ENCODE peak calls at places on chromosomes 4 and X, in eight cellular contexts. One of them, this sample, is unnamed.

GRCh38 chr4:180150818-180151217 is 2092.4 kb upstream of the TENM3 start:
- DNase-seq in prostate gland: no peak
- DNase-seq in HepG2: no peak
- DNase-seq in transverse colon: no peak
- DNase-seq in HCT116: peak; percentile 8
- DNase-seq in sigmoid colon: no peak
- DNase-seq in K562: no peak
- DNase-seq in stomach: no peak
- DNase-seq in this sample: no peak

GRCh38 chr4:34679228-34679627 is 1565.1 kb downstream of the ARAP2 start:
- DNase-seq in prostate gland: no peak
- DNase-seq in HepG2: no peak
- DNase-seq in transverse colon: no peak
- DNase-seq in HCT116: no peak
- DNase-seq in sigmoid colon: no peak
- DNase-seq in K562: no peak
- DNase-seq in stomach: no peak
- DNase-seq in this sample: no peak

GRCh38 chr4:44760142-44760898 is 34.0 kb upstream of the GNPDA2 start:
- DNase-seq in prostate gland: no peak
- DNase-seq in HepG2: peak; percentile 7
- DNase-seq in transverse colon: no peak
- DNase-seq in HCT116: peak; percentile 19
- DNase-seq in sigmoid colon: no peak
- DNase-seq in K562: peak; percentile 13
- DNase-seq in stomach: no peak
- DNase-seq in this sample: no peak

GRCh38 chr4:92599044-92599443 is 295.3 kb downstream of the GRID2 start:
- DNase-seq in prostate gland: no peak
- DNase-seq in HepG2: no peak
- DNase-seq in transverse colon: no peak
- DNase-seq in HCT116: no peak
- DNase-seq in sigmoid colon: no peak
- DNase-seq in K562: no peak
- DNase-seq in stomach: no peak
- DNase-seq in this sample: no peak

GRCh38 chrX:39309721-39310152 is 508.5 kb downstream of the MID1IP1 start:
- DNase-seq in prostate gland: no peak
- DNase-seq in HepG2: no peak
- DNase-seq in transverse colon: no peak
- DNase-seq in HCT116: no peak
- DNase-seq in sigmoid colon: no peak
- DNase-seq in K562: no peak
- DNase-seq in stomach: no peak
- DNase-seq in this sample: no peak

GRCh38 chr4:77264826-77265225 is 107.8 kb downstream of the CCNG2 start:
- DNase-seq in prostate gland: no peak
- DNase-seq in HepG2: no peak
- DNase-seq in transverse colon: no peak
- DNase-seq in HCT116: no peak
- DNase-seq in sigmoid colon: no peak
- DNase-seq in K562: no peak
- DNase-seq in stomach: no peak
- DNase-seq in this sample: no peak

GRCh38 chr4:184697956-184698355 is 35.9 kb downstream of the CENPU start:
- DNase-seq in prostate gland: no peak
- DNase-seq in HepG2: no peak
- DNase-seq in transverse colon: no peak
- DNase-seq in HCT116: no peak
- DNase-seq in sigmoid colon: no peak
- DNase-seq in K562: no peak
- DNase-seq in stomach: no peak
- DNase-seq in this sample: no peak

GRCh38 chr4:151665022-151665421 is 95.8 kb downstream of the GATB start:
- DNase-seq in prostate gland: no peak
- DNase-seq in HepG2: no peak
- DNase-seq in transverse colon: no peak
- DNase-seq in HCT116: no peak
- DNase-seq in sigmoid colon: no peak
- DNase-seq in K562: no peak
- DNase-seq in stomach: no peak
- DNase-seq in this sample: no peak

GRCh38 chrX:116490091-116490490 is 27.3 kb upstream of the CT83 start:
- DNase-seq in prostate gland: no peak
- DNase-seq in HepG2: no peak
- DNase-seq in transverse colon: no peak
- DNase-seq in HCT116: no peak
- DNase-seq in sigmoid colon: no peak
- DNase-seq in K562: no peak
- DNase-seq in stomach: no peak
- DNase-seq in this sample: no peak

GRCh38 chrX:143623657-143624056 is 12.2 kb downstream of the SLITRK4 start:
- DNase-seq in prostate gland: no peak
- DNase-seq in HepG2: no peak
- DNase-seq in transverse colon: no peak
- DNase-seq in HCT116: no peak
- DNase-seq in sigmoid colon: no peak
- DNase-seq in K562: no peak
- DNase-seq in stomach: no peak
- DNase-seq in this sample: no peak

GRCh38 chrX:29890646-29891200 is 324.6 kb upstream of the MAGEB2 start:
- DNase-seq in prostate gland: no peak
- DNase-seq in HepG2: no peak
- DNase-seq in transverse colon: no peak
- DNase-seq in HCT116: no peak
- DNase-seq in sigmoid colon: no peak
- DNase-seq in K562: no peak
- DNase-seq in stomach: no peak
- DNase-seq in this sample: no peak

GRCh38 chrX:106905064-106905708 is 2.0 kb upstream of the RIPPLY1 start:
- DNase-seq in prostate gland: no peak
- DNase-seq in HepG2: no peak
- DNase-seq in transverse colon: no peak
- DNase-seq in HCT116: no peak
- DNase-seq in sigmoid colon: no peak
- DNase-seq in K562: no peak
- DNase-seq in stomach: no peak
- DNase-seq in this sample: no peak

GRCh38 chr4:8129136-8129535 is 29.5 kb downstream of the ABLIM2 start:
- DNase-seq in prostate gland: no peak
- DNase-seq in HepG2: no peak
- DNase-seq in transverse colon: no peak
- DNase-seq in HCT116: no peak
- DNase-seq in sigmoid colon: no peak
- DNase-seq in K562: no peak
- DNase-seq in stomach: no peak
- DNase-seq in this sample: no peak

GRCh38 chr4:25861422-25861926 is 1.3 kb downstream of the SEL1L3 start:
- DNase-seq in prostate gland: no peak
- DNase-seq in HepG2: no peak
- DNase-seq in transverse colon: no peak
- DNase-seq in HCT116: no peak
- DNase-seq in sigmoid colon: no peak
- DNase-seq in K562: peak; percentile 31
- DNase-seq in stomach: no peak
- DNase-seq in this sample: no peak

GRCh38 chr4:109559983-109560686 is at the start of gene MCUB:
- DNase-seq in prostate gland: peak; percentile 73
- DNase-seq in HepG2: peak; percentile 69
- DNase-seq in transverse colon: peak; percentile 89
- DNase-seq in HCT116: peak; percentile 73
- DNase-seq in sigmoid colon: peak; percentile 93
- DNase-seq in K562: peak; percentile 86
- DNase-seq in stomach: peak; percentile 79
- DNase-seq in this sample: peak; percentile 80
- TF ChIP-seq POLR2A in prostate gland: peak; percentile 82
- TF ChIP-seq POLR2A in HepG2: no peak
- TF ChIP-seq POLR2A in transverse colon: peak; percentile 44
- TF ChIP-seq POLR2A in HCT116: no peak
- TF ChIP-seq POLR2A in sigmoid colon: no peak
- TF ChIP-seq POLR2A in K562: peak; percentile 37
- TF ChIP-seq POLR2A in stomach: no peak
- TF ChIP-seq POLR2A in this sample: no peak

GRCh38 chr4:153127773-153128494 is 76.3 kb upstream of the TRIM2 start:
- DNase-seq in prostate gland: peak; percentile 90
- DNase-seq in HepG2: peak; percentile 67
- DNase-seq in transverse colon: peak; percentile 88
- DNase-seq in HCT116: peak; percentile 73
- DNase-seq in sigmoid colon: peak; percentile 88
- DNase-seq in K562: peak; percentile 61
- DNase-seq in stomach: peak; percentile 92
- DNase-seq in this sample: peak; percentile 85
- TF ChIP-seq POLR2AphosphoS5 in prostate gland: peak; percentile 54
- TF ChIP-seq POLR2AphosphoS5 in HepG2: no peak
- TF ChIP-seq POLR2AphosphoS5 in transverse colon: no peak
- TF ChIP-seq POLR2AphosphoS5 in HCT116: no peak
- TF ChIP-seq POLR2AphosphoS5 in sigmoid colon: no peak
- TF ChIP-seq POLR2AphosphoS5 in K562: no peak
- TF ChIP-seq POLR2AphosphoS5 in stomach: no peak
- TF ChIP-seq POLR2AphosphoS5 in this sample: no peak

DNA sequence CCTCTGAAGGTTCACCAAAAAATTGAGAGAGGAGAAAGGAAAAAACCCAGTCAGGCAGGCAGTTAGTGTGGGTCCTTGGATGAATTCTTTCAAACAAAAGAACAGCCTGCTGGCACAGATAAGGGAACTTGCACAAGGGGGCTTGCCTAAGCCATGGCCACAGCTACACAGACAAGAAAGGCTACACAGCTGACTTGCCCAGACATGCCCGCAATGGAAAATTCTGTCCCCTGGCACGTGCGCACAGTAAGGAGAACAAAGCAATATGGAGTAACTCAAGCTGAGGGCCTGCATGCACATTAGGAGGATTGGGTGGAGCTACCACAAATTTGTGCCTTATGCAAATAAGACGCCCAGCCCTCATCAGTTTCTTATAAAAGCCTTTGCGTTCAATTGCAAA is 512.5 kb upstream of the HTR2C start:
- DNase-seq in prostate gland: no peak
- DNase-seq in HepG2: no peak
- DNase-seq in transverse colon: no peak
- DNase-seq in HCT116: no peak
- DNase-seq in sigmoid colon: no peak
- DNase-seq in K562: no peak
- DNase-seq in stomach: no peak
- DNase-seq in this sample: no peak
- H3K27me3 ChIP-seq in prostate gland: no peaks in the 10 kb centered on the region
- H3K27me3 ChIP-seq in HepG2: no peaks in the 10 kb centered on the region
- H3K27me3 ChIP-seq in transverse colon: no peaks in the 10 kb centered on the region
- H3K27me3 ChIP-seq in HCT116: no peaks in the 10 kb centered on the region
- H3K27me3 ChIP-seq in sigmoid colon: no peaks in the 10 kb centered on the region
- H3K27me3 ChIP-seq in K562: no peaks in the 10 kb centered on the region
- H3K27me3 ChIP-seq in stomach: no peaks in the 10 kb centered on the region
- H3K27me3 ChIP-seq in this sample: peaks cover 24% of the 10 kb centered on the region

GRCh38 chrX:12955882-12956703 is 18.8 kb upstream of the TMSB4X start:
- DNase-seq in prostate gland: no peak
- DNase-seq in HepG2: peak; percentile 46
- DNase-seq in transverse colon: peak; percentile 69
- DNase-seq in HCT116: peak; percentile 46
- DNase-seq in sigmoid colon: no peak
- DNase-seq in K562: peak; percentile 75
- DNase-seq in stomach: peak; percentile 63
- DNase-seq in this sample: no peak
- TF ChIP-seq POLR2A in prostate gland: no peak
- TF ChIP-seq POLR2A in HepG2: no peak
- TF ChIP-seq POLR2A in transverse colon: no peak
- TF ChIP-seq POLR2A in HCT116: peak; percentile 3
- TF ChIP-seq POLR2A in sigmoid colon: no peak
- TF ChIP-seq POLR2A in K562: peak; percentile 51
- TF ChIP-seq POLR2A in stomach: no peak
- TF ChIP-seq POLR2A in this sample: no peak

DNA sequence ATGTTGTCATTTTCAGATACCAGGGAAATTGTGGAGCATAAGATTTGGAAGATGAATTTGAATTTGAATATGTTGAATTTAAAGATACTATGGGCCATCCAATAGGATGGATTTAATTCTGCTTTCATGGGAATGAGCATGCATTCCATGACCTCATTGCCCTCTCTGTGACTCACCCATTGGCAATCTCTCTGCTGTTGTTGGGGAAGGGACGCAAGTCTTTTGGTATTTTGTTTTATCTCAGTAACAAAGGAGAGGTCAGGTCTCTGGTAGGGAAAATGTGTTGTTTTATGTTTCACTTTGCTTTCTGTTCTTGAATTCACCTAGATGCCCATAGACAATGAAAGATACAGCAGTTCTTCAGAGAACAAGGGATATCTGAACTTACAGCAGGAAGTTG is 42.1 kb upstream of the MAGEA4 start:
- DNase-seq in prostate gland: no peak
- DNase-seq in HepG2: peak; percentile 2
- DNase-seq in transverse colon: no peak
- DNase-seq in HCT116: peak; percentile 13
- DNase-seq in sigmoid colon: no peak
- DNase-seq in K562: no peak
- DNase-seq in stomach: no peak
- DNase-seq in this sample: no peak
- TF ChIP-seq POLR2AphosphoS5 in prostate gland: no peak
- TF ChIP-seq POLR2AphosphoS5 in HepG2: no peak
- TF ChIP-seq POLR2AphosphoS5 in transverse colon: no peak
- TF ChIP-seq POLR2AphosphoS5 in HCT116: no peak
- TF ChIP-seq POLR2AphosphoS5 in sigmoid colon: no peak
- TF ChIP-seq POLR2AphosphoS5 in K562: no peak
- TF ChIP-seq POLR2AphosphoS5 in stomach: no peak
- TF ChIP-seq POLR2AphosphoS5 in this sample: no peak

DNA sequence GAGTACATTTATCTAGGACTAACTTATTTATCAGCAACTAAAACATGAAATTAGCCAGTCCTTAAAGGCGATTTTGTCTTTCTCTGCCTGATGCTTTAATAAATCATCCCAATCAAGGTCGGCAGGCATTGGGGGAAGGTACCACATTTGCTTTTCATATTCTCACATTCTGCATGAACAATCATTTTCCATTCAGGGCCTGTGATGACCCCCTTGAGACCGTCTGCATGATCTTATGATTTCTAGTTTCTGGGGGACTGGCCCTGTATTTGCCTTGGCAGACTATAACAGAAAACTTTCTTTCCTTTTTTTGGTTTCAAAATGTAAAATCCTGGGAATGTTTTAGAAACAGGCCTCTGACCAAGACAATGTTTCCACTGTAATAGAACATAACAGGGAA is 296.8 kb downstream of the IDS start:
- DNase-seq in prostate gland: no peak
- DNase-seq in HepG2: no peak
- DNase-seq in transverse colon: no peak
- DNase-seq in HCT116: no peak
- DNase-seq in sigmoid colon: no peak
- DNase-seq in K562: no peak
- DNase-seq in stomach: no peak
- DNase-seq in this sample: no peak
- H3K27me3 ChIP-seq in prostate gland: no peaks in the 10 kb centered on the region
- H3K27me3 ChIP-seq in HepG2: no peaks in the 10 kb centered on the region
- H3K27me3 ChIP-seq in transverse colon: no peaks in the 10 kb centered on the region
- H3K27me3 ChIP-seq in HCT116: no peaks in the 10 kb centered on the region
- H3K27me3 ChIP-seq in sigmoid colon: no peaks in the 10 kb centered on the region
- H3K27me3 ChIP-seq in K562: no peaks in the 10 kb centered on the region
- H3K27me3 ChIP-seq in stomach: no peaks in the 10 kb centered on the region
- H3K27me3 ChIP-seq in this sample: no peaks in the 10 kb centered on the region